ENCODE peak calls at places on chromosomes 4 and X, in five cellular contexts. U is A549, R is left lung, H is fibroblast of lung, N is left ventricle myocardium inferior. V is an unnamed sample.

GRCh38 chr4:38939150-38939549 is 71.5 kb downstream of the FAM114A1 start:
- DNase-seq in U (no peak), R (no peak), H (no peak), N (no peak), V (no peak)

GRCh38 chrX:38861489-38861888 is 60.2 kb downstream of the MID1IP1 start:
- DNase-seq in U (no peak), R (no peak), H (no peak), N (no peak), V (no peak)

GRCh38 chr4:7156273-7157139 is 35.8 kb upstream of the SORCS2 start:
- DNase-seq in U (peak; percentile 35), R (peak; percentile 28), H (peak; percentile 37), N (peak; percentile 41), V (peak; percentile 62)

GRCh38 chrX:149837167-149837566 is 43.8 kb upstream of the MAGEA8 start:
- DNase-seq in U (no peak), R (no peak), H (no peak), N (no peak), V (no peak)

GRCh38 chrX:87517571-87518141 is at the start of gene KLHL4:
- DNase-seq in U (no peak), R (no peak), H (peak; percentile 97), N (no peak), V (no peak)

GRCh38 chr4:38190717-38191178 is 230.6 kb downstream of the PTTG2 start:
- DNase-seq in U (no peak), R (no peak), H (peak; percentile 81), N (peak; percentile 47), V (peak; percentile 46)

GRCh38 chr4:95045429-95045828 is 287.7 kb downstream of the BMPR1B start:
- DNase-seq in U (no peak), R (no peak), H (peak; percentile 45), N (no peak), V (no peak)

GRCh38 chr4:12651876-12652275 is 832.3 kb downstream of the RAB28 start:
- DNase-seq in U (no peak), R (no peak), H (no peak), N (no peak), V (no peak)

GRCh38 chrX:38165023-38165422 is 55.6 kb downstream of the SRPX start:
- DNase-seq in U (no peak), R (no peak), H (no peak), N (no peak), V (no peak)

GRCh38 chr4:118969359-118969758 is 80.7 kb downstream of the SYNPO2 start:
- DNase-seq in U (peak; percentile 8), R (peak; percentile 49), H (peak; percentile 68), N (peak; percentile 51), V (peak; percentile 72)

GRCh38 chrX:140664939-140665338 is 44.6 kb upstream of the LINC00632 start:
- DNase-seq in U (peak; percentile 1), R (no peak), H (peak; percentile 26), N (no peak), V (no peak)

GRCh38 chr4:87053802-87054767 is 119.3 kb downstream of the AFF1 start:
- DNase-seq in U (no peak), R (no peak), H (no peak), N (no peak), V (no peak)

GRCh38 chr4:114364857-114365256 is 233.8 kb upstream of the UGT8 start:
- DNase-seq in U (no peak), R (no peak), H (peak; percentile 97), N (no peak), V (no peak)

GRCh38 chr4:78020677-78021076 is 36.4 kb upstream of the FRAS1 start:
- DNase-seq in U (no peak), R (no peak), H (no peak), N (no peak), V (no peak)

GRCh38 chr4:26050671-26051070 is 136.7 kb downstream of the SMIM20 start:
- DNase-seq in U (no peak), R (no peak), H (no peak), N (no peak), V (no peak)

GRCh38 chr4:27985522-27985921 is 1124.9 kb downstream of the STIM2 start:
- DNase-seq in U (no peak), R (no peak), H (no peak), N (no peak), V (no peak)

GRCh38 chr4:100907465-100908454 is 389.9 kb upstream of the EMCN start:
- DNase-seq in U (no peak), R (no peak), H (peak; percentile 6), N (no peak), V (no peak)

GRCh38 chrX:51332188-51332942 is at the start of gene NUDT10:
- DNase-seq in U (no peak), R (peak; percentile 35), H (peak; percentile 58), N (peak; percentile 30), V (peak; percentile 34)

GRCh38 chr4:146510942-146511341 is 10.8 kb downstream of the SLC10A7 start:
- DNase-seq in U (no peak), R (no peak), H (no peak), N (no peak), V (no peak)

GRCh38 chr4:182448281-182449151 is 205.3 kb downstream of the TENM3 start:
- DNase-seq in U (peak; percentile 72), R (peak; percentile 86), H (peak; percentile 96), N (peak; percentile 92), V (peak; percentile 96)

GRCh38 chr4:95798727-95799126 is 41.2 kb upstream of the PDHA2 start:
- DNase-seq in U (no peak), R (no peak), H (no peak), N (no peak), V (no peak)

GRCh38 chr4:123450393-123450792 is 53.8 kb downstream of the SPRY1 start:
- DNase-seq in U (no peak), R (no peak), H (no peak), N (no peak), V (no peak)

GRCh38 chr4:136805582-136805981 is 726.7 kb downstream of the PCDH18 start:
- DNase-seq in U (no peak), R (no peak), H (no peak), N (no peak), V (no peak)

GRCh38 chr4:56880572-56880971 is 27.1 kb upstream of the REST start:
- DNase-seq in U (no peak), R (no peak), H (no peak), N (no peak), V (no peak)

GRCh38 chr4:71487324-71487677 is 148.5 kb downstream of the SLC4A4 start:
- DNase-seq in U (no peak), R (no peak), H (no peak), N (no peak), V (no peak)

GRCh38 chrX:55489315-55490009 is at the start of gene USP51:
- DNase-seq in U (peak; percentile 5), R (peak; percentile 49), H (peak; percentile 20), N (peak; percentile 24), V (peak; percentile 56)

GRCh38 chr4:45679411-45679810 is 444.4 kb downstream of the GABRG1 start:
- DNase-seq in U (no peak), R (no peak), H (no peak), N (no peak), V (no peak)

GRCh38 chrX:152824841-152825374 is 5.6 kb downstream of the CETN2 start:
- DNase-seq in U (no peak), R (no peak), H (peak; percentile 23), N (no peak), V (no peak)

DNA sequence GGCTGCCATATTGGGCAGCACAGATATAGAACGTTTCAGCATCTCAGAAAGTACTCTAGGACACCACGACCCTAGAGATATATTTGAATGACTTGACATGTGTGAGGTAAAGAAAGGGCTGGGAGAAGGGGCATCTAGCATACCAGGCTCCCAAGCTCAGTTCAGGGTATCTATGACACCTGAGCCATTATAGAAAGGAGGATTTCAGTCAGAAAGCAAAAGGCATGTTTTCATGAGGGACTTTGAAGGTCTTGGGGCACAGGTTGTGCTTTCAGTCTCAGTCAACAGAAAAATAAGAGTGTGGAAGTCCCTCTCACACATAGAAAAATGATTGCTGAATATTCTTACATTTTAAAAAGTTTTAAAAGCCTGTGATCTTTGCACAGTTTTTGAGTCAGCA is 51.6 kb downstream of the NIPAL1 start:
- DNase-seq in U (no peak), R (no peak), H (no peak), N (no peak), V (no peak)
- H3K4me1 ChIP-seq in U (no peaks in the 10 kb centered on the region), R (no peaks in the 10 kb centered on the region), H (no peaks in the 10 kb centered on the region), N (no peaks in the 10 kb centered on the region), V (no peaks in the 10 kb centered on the region)

DNA sequence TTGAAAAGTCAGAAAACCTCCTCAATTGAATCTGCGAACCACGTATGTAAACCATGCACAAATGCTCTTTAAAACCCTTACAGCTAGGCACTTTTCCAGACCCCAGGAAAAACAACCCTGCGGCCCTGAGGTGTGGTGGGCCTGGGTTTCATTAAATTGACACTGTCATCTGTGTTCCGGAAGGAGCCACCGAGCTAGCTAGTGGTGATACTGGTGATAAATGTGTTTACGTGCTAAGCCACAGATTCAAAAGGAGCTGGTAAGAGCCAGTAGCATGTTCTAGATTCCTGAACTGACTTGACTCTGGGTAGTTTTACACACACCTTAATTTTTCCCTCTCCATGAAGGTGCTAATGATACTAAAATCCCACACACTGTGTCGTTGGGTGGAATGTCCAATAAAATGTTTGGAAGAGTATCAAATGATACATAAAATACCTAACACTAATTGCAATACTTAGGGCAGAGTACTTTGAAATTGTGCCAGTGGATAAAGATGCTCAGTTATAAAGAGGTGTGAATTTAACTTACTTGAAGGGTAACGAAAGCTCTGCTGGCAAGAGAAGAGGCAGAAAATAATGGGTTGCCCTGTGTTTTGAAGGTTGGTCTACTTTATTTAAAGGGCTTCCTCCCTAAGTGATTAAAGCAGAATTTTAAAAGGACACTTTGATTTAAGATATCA is 8.5 kb downstream of the SMS start:
- DNase-seq in U (no peak), R (no peak), H (no peak), N (no peak), V (no peak)
- H3K4me1 ChIP-seq in U (peaks cover 32% of the 10 kb centered on the region), R (no peaks in the 10 kb centered on the region), H (peaks cover 13% of the 10 kb centered on the region), N (peaks cover 42% of the 10 kb centered on the region), V (no peaks in the 10 kb centered on the region)

GRCh38 chr4:138553001-138553845 is 311.1 kb upstream of the SLC7A11 start:
- DNase-seq in U (no peak), R (no peak), H (no peak), N (no peak), V (peak; percentile 40)

GRCh38 chr4:138560448-138560847 is 318.3 kb upstream of the SLC7A11 start:
- DNase-seq in U (no peak), R (no peak), H (no peak), N (no peak), V (no peak)

GRCh38 chr4:138555107-138555506 is 313.0 kb upstream of the SLC7A11 start:
- DNase-seq in U (no peak), R (no peak), H (no peak), N (no peak), V (no peak)

GRCh38 chr4:138558886-138559285 is 316.7 kb upstream of the SLC7A11 start:
- DNase-seq in U (no peak), R (no peak), H (no peak), N (no peak), V (no peak)

GRCh38 chr4:138555584-138555983 is 313.4 kb upstream of the SLC7A11 start:
- DNase-seq in U (no peak), R (no peak), H (no peak), N (no peak), V (no peak)
- H3K4me1 ChIP-seq in U (no peaks in the 10 kb centered on the region), R (no peaks in the 10 kb centered on the region), H (no peaks in the 10 kb centered on the region), N (no peaks in the 10 kb centered on the region), V (no peaks in the 10 kb centered on the region)

DNA sequence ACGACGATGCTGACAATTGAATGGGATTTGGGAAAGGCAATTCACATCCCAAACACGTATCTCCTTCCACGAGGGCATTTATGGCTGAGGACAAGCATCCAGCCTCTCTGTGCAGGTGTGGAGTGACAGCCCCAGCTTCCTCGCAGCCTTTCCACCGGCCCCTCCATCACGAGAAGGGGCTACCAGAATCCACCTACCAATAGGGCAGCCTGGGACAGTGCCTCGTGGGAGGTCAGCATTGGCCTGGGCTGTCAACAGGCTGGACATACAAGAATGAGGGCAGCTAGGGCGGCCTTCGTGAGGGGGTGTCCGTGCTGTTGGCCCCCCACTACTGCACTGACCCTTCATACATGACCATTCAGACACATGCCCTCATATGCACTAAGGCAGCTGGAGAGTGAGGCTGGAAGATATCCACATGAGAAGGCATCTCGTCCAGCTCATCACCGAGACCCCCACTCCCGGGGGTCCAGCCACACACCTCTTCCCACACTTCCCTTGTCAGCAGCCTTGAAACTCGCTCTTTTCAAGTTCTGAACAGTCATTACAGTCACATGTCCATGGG is 81.0 kb upstream of the ADRA2C start:
- DNase-seq in U (no peak), R (peak; percentile 10), H (no peak), N (no peak), V (peak; percentile 35)
- H3K4me1 ChIP-seq in U (no peaks in the 10 kb centered on the region), R (no peaks in the 10 kb centered on the region), H (no peaks in the 10 kb centered on the region), N (no peaks in the 10 kb centered on the region), V (no peaks in the 10 kb centered on the region)

V was measured in psoas muscle.